ENCODE peak calls at places on chromosome 19, in nine cellular contexts. K is AG04449, U is WERI-Rb-1, H is bronchial epithelial cell, J is Panc1, V is esophagus squamous epithelium, M is thoracic aorta, Q is AG04450, A is A549. L is an unnamed sample.

GRCh38 chr19:18995804-18996241 is 37.5 kb downstream of the SUGP2 start:
- DNase-seq in K (peak; percentile 46), U (peak; percentile 81), H (peak; percentile 64), J (no peak), V (no peak), M (no peak), Q (peak; percentile 91), A (peak; percentile 64), L (peak; percentile 43)

GRCh38 chr19:8251025-8251472 is 41.9 kb downstream of the CERS4 start:
- DNase-seq in K (no peak), U (no peak), H (no peak), J (no peak), V (no peak), M (peak; percentile 30), Q (no peak), A (no peak), L (no peak)

GRCh38 chr19:37975071-37975470 is 68.1 kb downstream of the SIPA1L3 start:
- DNase-seq in K (no peak), U (no peak), H (no peak), J (no peak), V (no peak), M (no peak), Q (no peak), A (no peak), L (no peak)

GRCh38 chr19:11587302-11587972 is 9.8 kb upstream of the ZNF627 start:
- DNase-seq in K (no peak), U (peak; percentile 76), H (peak; percentile 35), J (peak; percentile 32), V (no peak), M (peak; percentile 22), Q (peak; percentile 20), A (peak; percentile 58), L (no peak)

GRCh38 chr19:17125728-17126677 is 50.4 kb downstream of the MYO9B start:
- DNase-seq in K (no peak), U (peak; percentile 69), H (no peak), J (no peak), V (no peak), M (peak; percentile 41), Q (no peak), A (no peak), L (no peak)

GRCh38 chr19:35714601-35715354 is 3.0 kb upstream of the KMT2B start:
- DNase-seq in K (no peak), U (peak; percentile 58), H (no peak), J (no peak), V (no peak), M (no peak), Q (no peak), A (peak; percentile 39), L (no peak)

GRCh38 chr19:28208745-28209144 is 1004.2 kb downstream of the UQCRFS1 start:
- DNase-seq in K (no peak), U (no peak), H (no peak), J (no peak), V (no peak), M (no peak), Q (no peak), A (no peak), L (no peak)

GRCh38 chr19:48959341-48960239 is 4.9 kb downstream of the BAX start:
- DNase-seq in K (no peak), U (no peak), H (no peak), J (no peak), V (no peak), M (no peak), Q (no peak), A (peak; percentile 55), L (no peak)

GRCh38 chr19:9538183-9539058 is at the start of gene ZNF426:
- DNase-seq in K (peak; percentile 37), U (peak; percentile 87), H (peak; percentile 72), J (peak; percentile 32), V (peak; percentile 42), M (peak; percentile 57), Q (peak; percentile 55), A (peak; percentile 82), L (peak; percentile 44)

GRCh38 chr19:55278391-55279135 is 1.3 kb downstream of the HSPBP1 start:
- DNase-seq in K (no peak), U (no peak), H (no peak), J (no peak), V (no peak), M (no peak), Q (no peak), A (no peak), L (no peak)

GRCh38 chr19:29687897-29688728 is 22.9 kb downstream of the PLEKHF1 start:
- DNase-seq in K (no peak), U (no peak), H (peak; percentile 72), J (no peak), V (no peak), M (no peak), Q (no peak), A (peak; percentile 48), L (no peak)
- H3K4me3 ChIP-seq in K (no peak overlapping the region), U (no peak overlapping the region), H (no peak overlapping the region), J (no peak overlapping the region), V (no peak overlapping the region), M (no peak overlapping the region), Q (no peak overlapping the region), A (no peak overlapping the region), L (no peak overlapping the region)

GRCh38 chr19:31348416-31349159 is 648 bp downstream of the TSHZ3 start:
- DNase-seq in K (no peak), U (peak; percentile 28), H (no peak), J (no peak), V (no peak), M (no peak), Q (no peak), A (peak; percentile 47), L (no peak)
- TF ChIP-seq CTCF in K (no peak), U (no peak), H (no peak), J (no peak), V (no peak), M (no peak), Q (no peak), A (no peak), L (no peak)

GRCh38 chr19:51327066-51327985 is 14.6 kb downstream of the VSIG10L start:
- DNase-seq in K (no peak), U (no peak), H (no peak), J (no peak), V (no peak), M (no peak), Q (no peak), A (peak; percentile 85), L (no peak)
- H3K4me3 ChIP-seq in K (no peak overlapping the region), U (no peak overlapping the region), H (no peak overlapping the region), J (no peak overlapping the region), V (peak overlapping the region; percentile 15), M (peak overlapping the region; percentile 5), Q (peak overlapping the region; percentile 20), A (peak overlapping the region; percentile 42), L (peak overlapping the region; percentile 33)

GRCh38 chr19:47679251-47679900 is 33.8 kb upstream of the EHD2 start:
- DNase-seq in K (no peak), U (no peak), H (no peak), J (no peak), V (no peak), M (no peak), Q (no peak), A (no peak), L (no peak)
- TF ChIP-seq CTCF in K (no peak), U (no peak), H (no peak), J (no peak), V (no peak), M (no peak), Q (no peak), A (no peak), L (no peak)